ENCODE peak calls at places on chromosomes 4 and X, in four cellular contexts. R, T, L and Y are unnamed samples.

GRCh38 chrX:38770152-38770551 is 31.1 kb upstream of the MID1IP1 start:
- DNase-seq in R (no peak), T (no peak), L (no peak), Y (no peak)

GRCh38 chr4:96767815-96768480 is 928.1 kb downstream of the PDHA2 start:
- DNase-seq in R (no peak), T (no peak), L (no peak), Y (no peak)

GRCh38 chrX:53398216-53398615 is 24.2 kb downstream of the SMC1A start:
- DNase-seq in R (no peak), T (no peak), L (no peak), Y (no peak)

GRCh38 chr4:102564399-102564921 is 63.3 kb downstream of the NFKB1 start:
- DNase-seq in R (no peak), T (no peak), L (no peak), Y (no peak)

GRCh38 chr4:95499176-95499760 is 49.5 kb downstream of the UNC5C start:
- DNase-seq in R (no peak), T (no peak), L (no peak), Y (no peak)

GRCh38 chr4:155599102-155599501 is 67.5 kb upstream of the GUCY1A1 start:
- DNase-seq in R (no peak), T (no peak), L (no peak), Y (no peak)

GRCh38 chr4:46975144-46975543 is 18.2 kb downstream of the GABRA4 start:
- DNase-seq in R (no peak), T (no peak), L (no peak), Y (no peak)

GRCh38 chr4:7029921-7030320 is 13.3 kb upstream of the TADA2B start:
- DNase-seq in R (no peak), T (no peak), L (no peak), Y (no peak)

GRCh38 chrX:121165930-121166359 is 118.5 kb downstream of the GLUD2 start:
- DNase-seq in R (no peak), T (no peak), L (no peak), Y (no peak)

GRCh38 chrX:153539171-153539978 is 21.9 kb downstream of the ATP2B3 start:
- DNase-seq in R (peak), T (no peak), L (peak), Y (no peak)

GRCh38 chr4:4425696-4426095 is 38.8 kb downstream of the NSG1 start:
- DNase-seq in R (no peak), T (no peak), L (no peak), Y (no peak)

GRCh38 chr4:185134176-185134869 is 8.7 kb upstream of the SLC25A4 start:
- DNase-seq in R (no peak), T (peak), L (peak), Y (no peak)

GRCh38 chrX:119853449-119853848 is 686 bp upstream of the UPF3B start:
- DNase-seq in R (no peak), T (no peak), L (peak), Y (no peak)

GRCh38 chr4:105509291-105509690 is 35.4 kb upstream of the PPA2 start:
- DNase-seq in R (no peak), T (no peak), L (no peak), Y (no peak)

GRCh38 chr4:136392576-136392975 is 1139.7 kb downstream of the PCDH18 start:
- DNase-seq in R (no peak), T (peak), L (no peak), Y (no peak)

GRCh38 chr4:41611881-41612871 is 74.2 kb downstream of the LIMCH1 start:
- DNase-seq in R (no peak), T (no peak), L (peak), Y (no peak)

GRCh38 chr4:34250562-34250961 is 1993.8 kb downstream of the ARAP2 start:
- DNase-seq in R (no peak), T (no peak), L (no peak), Y (no peak)

GRCh38 chr4:98446499-98447375 is 185.6 kb downstream of the RAP1GDS1 start:
- DNase-seq in R (peak), T (no peak), L (peak), Y (no peak)

GRCh38 chr4:185017964-185018772 is at the start of gene HELT:
- DNase-seq in R (no peak), T (no peak), L (no peak), Y (no peak)

GRCh38 chrX:40504801-40505605 is 75.8 kb upstream of the ATP6AP2 start:
- DNase-seq in R (no peak), T (peak), L (peak), Y (peak)

GRCh38 chr4:40916880-40917279 is 167.1 kb downstream of the NSUN7 start:
- DNase-seq in R (no peak), T (no peak), L (peak), Y (no peak)